ENCODE peak calls at places on chromosomes 4 and X, in ten cellular contexts. A is foreskin fibroblast, Y is fibroblast of mammary gland, I is AG10803, V is dorsolateral prefrontal cortex, H is breast epithelium, K is Peyer's patch, U is GM06990, M is suprapubic skin, W is fibroblast of lung. D is an unnamed sample.

GRCh38 chrX:10450229-10450958 is 170.0 kb downstream of the MID1 start:
- DNase-seq in U (no peak), Y (peak; percentile 76), H (no peak), K (no peak), M (no peak), V (no peak), A (peak; percentile 45), I (peak; percentile 87), W (peak; percentile 88), D (peak; percentile 79)

GRCh38 chr4:152247271-152247975 is 288.5 kb downstream of the FBXW7 start:
- DNase-seq in A (no peak), H (no peak), U (no peak), W (no peak), V (peak; percentile 57), I (no peak), Y (no peak), M (no peak), K (no peak), D (no peak)

GRCh38 chrX:40684092-40684491 is 36.7 kb upstream of the CXorf38 start:
- DNase-seq in U (no peak), V (no peak), K (no peak), A (no peak), H (no peak), M (no peak), Y (no peak), I (no peak), W (no peak), D (no peak)

GRCh38 chr4:118279920-118280432 is 72.8 kb downstream of the PRSS12 start:
- DNase-seq in W (no peak), M (no peak), Y (peak; percentile 15), U (no peak), V (no peak), H (no peak), A (no peak), K (no peak), I (no peak), D (no peak)

GRCh38 chr4:147340111-147340510 is 140.8 kb upstream of the EDNRA start:
- DNase-seq in V (no peak), I (peak; percentile 64), W (peak; percentile 86), A (peak; percentile 81), M (no peak), U (no peak), K (no peak), H (no peak), Y (peak; percentile 87), D (peak; percentile 66)

GRCh38 chr4:8834681-8835220 is 36.9 kb downstream of the HMX1 start:
- DNase-seq in V (peak; percentile 34), I (no peak), A (no peak), K (peak; percentile 23), Y (no peak), H (peak; percentile 15), W (no peak), U (no peak), M (peak; percentile 18), D (no peak)

GRCh38 chr4:47209833-47210232 is 178.5 kb downstream of the GABRB1 start:
- DNase-seq in Y (peak; percentile 86), U (no peak), H (no peak), K (no peak), M (no peak), W (peak; percentile 94), A (peak; percentile 62), V (no peak), I (peak; percentile 42), D (peak; percentile 70)

GRCh38 chr4:53490965-53491622 is 100.2 kb downstream of the LNX1 start:
- DNase-seq in H (no peak), K (peak; percentile 53), Y (peak; percentile 97), W (peak; percentile 84), V (no peak), M (no peak), U (no peak), I (peak; percentile 98), A (peak; percentile 83), D (peak; percentile 82)

GRCh38 chr4:7911044-7911578 is 28.6 kb downstream of the AFAP1 start:
- DNase-seq in U (no peak), W (peak; percentile 93), I (peak; percentile 96), V (no peak), A (peak; percentile 88), M (no peak), H (no peak), K (no peak), Y (peak; percentile 93), D (peak; percentile 94)

GRCh38 chrX:52416816-52417215 is 48.0 kb downstream of the XAGE2 start:
- DNase-seq in A (no peak), H (no peak), Y (peak; percentile 4), V (no peak), W (no peak), I (no peak), M (no peak), U (no peak), K (no peak), D (no peak)

GRCh38 chr4:106494066-106494465 is 125.5 kb upstream of the GIMD1 start:
- DNase-seq in M (no peak), U (no peak), Y (peak; percentile 76), I (peak; percentile 75), V (no peak), A (peak; percentile 61), H (no peak), K (no peak), W (peak; percentile 14), D (peak; percentile 9)

GRCh38 chr4:109125084-109125483 is 177.4 kb downstream of the COL25A1 start:
- DNase-seq in M (no peak), W (no peak), Y (no peak), K (no peak), A (no peak), H (no peak), V (no peak), U (no peak), I (no peak), D (no peak)

GRCh38 chr4:118177121-118177520 is 142.8 kb downstream of the NDST3 start:
- DNase-seq in K (no peak), U (no peak), H (no peak), W (peak; percentile 22), V (no peak), M (no peak), A (peak; percentile 14), Y (peak; percentile 35), I (peak; percentile 17), D (peak; percentile 40)

DNA sequence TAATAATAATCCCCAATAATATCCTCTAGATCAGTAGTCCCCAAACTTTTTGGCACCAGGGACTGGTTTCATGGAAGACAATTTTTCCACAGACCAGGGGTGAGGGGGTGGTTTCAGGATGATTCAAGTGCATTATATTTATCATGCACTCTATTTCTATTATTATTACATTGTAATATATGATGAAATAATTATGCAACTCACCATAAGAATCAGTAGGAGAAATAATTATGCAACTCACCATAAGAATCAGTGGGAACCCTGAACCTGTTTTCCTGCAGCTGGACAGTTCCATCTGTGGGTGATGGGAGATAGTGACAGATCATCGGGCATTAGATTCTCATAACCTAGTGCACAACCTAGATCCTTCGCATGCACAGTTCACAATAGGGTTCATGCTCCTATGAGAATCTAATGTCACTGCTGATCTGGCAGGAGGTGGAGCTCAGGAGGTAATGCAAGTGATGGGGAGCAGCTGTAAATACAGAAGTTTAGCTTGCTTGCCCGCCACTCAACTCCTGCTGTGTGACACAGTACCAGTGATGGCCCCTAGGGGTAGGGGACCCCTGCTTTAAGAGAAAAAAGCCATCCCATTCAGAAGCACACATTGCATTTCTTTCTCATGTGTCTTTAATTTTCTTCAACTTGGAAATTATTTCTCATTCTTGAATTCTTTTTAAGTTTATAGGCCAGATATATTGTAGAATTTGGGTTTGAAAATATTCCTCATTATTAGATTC is 16.0 kb upstream of the SH3RF1 start:
- DNase-seq in K (no peak), W (no peak), U (no peak), I (peak; percentile 43), H (no peak), A (no peak), M (no peak), Y (peak; percentile 29), V (no peak), D (no peak)
- TF ChIP-seq CTCF in K (no peak), W (no peak), U (peak; percentile 22), I (peak; percentile 13), H (no peak), A (peak; percentile 9), M (no peak), Y (peak; percentile 15), V (no peak), D (peak; percentile 58)

DNA sequence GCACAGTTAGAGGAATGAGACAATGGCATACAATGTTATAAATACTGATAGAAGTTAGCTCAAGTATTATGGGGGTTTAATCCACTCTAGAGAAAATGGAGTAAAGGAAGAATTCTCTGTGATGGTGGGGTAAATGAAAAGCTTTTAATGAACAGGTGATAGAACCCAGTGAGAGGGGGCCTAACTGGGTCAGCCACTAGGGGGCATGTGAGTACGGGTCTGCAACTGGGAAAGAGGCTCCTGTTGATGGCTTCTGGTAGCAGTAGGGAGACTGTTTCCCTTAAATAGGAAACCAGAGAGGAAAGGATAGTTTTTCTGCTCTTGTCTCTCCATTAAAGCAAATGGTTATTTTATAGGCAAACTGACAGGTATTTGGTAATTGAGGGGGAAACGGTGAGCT is 132.8 kb upstream of the GPR101 start:
- DNase-seq in A (no peak), V (no peak), Y (no peak), H (no peak), U (no peak), K (no peak), W (no peak), M (no peak), I (no peak), D (no peak)
- TF ChIP-seq CTCF in A (no peak), V (no peak), Y (peak; percentile 12), H (no peak), U (peak; percentile 51), K (no peak), W (no peak), M (no peak), I (no peak), D (no peak)

DNA sequence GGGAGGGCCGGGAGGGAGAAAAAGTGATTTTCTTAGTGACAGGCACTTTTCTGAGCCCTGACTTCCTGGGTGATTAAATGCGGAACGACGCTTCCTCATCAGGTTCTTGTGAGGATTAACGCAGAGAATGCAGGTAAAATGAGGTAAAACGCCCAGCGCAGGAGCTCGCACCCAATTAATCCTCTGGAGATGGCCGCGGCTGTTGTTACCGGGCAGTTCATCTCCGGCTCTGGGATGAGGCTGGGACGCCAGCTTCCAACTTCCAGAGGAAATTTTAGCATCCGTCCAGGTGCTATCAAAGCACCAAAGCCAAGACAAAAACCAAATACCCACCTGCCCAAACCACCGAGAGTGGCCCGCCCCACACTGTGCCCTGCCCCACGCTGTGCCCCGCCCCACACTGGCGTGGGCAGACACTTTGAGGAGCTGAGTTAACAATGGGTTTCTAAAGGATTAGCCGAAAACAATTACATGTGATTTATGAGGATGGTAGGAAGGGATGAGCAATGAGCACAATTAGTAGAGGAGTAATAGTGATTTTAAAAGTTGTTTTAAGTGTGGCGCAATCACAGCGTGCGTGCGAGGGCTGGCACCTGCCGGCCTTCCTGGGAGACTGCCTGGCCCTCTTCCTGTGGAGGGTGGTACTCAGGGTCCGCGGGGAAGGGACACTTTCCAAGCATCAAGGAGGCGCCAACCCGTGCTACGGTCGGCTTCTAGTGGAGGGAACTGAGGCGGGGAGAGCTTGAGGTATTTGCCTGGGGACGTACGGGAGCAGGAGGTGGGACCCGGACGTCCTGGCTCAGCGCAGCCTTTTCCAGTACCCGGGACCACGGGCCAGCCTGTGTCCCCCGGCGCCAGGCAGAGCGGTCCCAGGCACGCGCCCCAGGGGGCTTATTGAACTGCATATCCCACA is 41.6 kb upstream of the ADRA2C start:
- DNase-seq in V (no peak), A (no peak), M (no peak), W (no peak), K (no peak), I (no peak), U (no peak), H (no peak), Y (no peak), D (no peak)
- TF ChIP-seq CTCF in V (no peak), A (no peak), M (no peak), W (no peak), K (no peak), I (no peak), U (no peak), H (no peak), Y (no peak), D (no peak)

GRCh38 chrX:118761950-118762725 is 34.7 kb downstream of the IL13RA1 start:
- DNase-seq in Y (peak; percentile 5), M (no peak), A (no peak), H (no peak), V (no peak), U (no peak), I (no peak), K (no peak), W (no peak), D (no peak)
- TF ChIP-seq CTCF in Y (no peak), M (no peak), A (no peak), H (no peak), V (peak; percentile 35), U (peak; percentile 6), I (no peak), K (no peak), W (no peak), D (peak; percentile 27)

D was measured in HFFc6.